ENCODE peak calls at places on chromosome 16, in four cellular contexts. E, S, L and G are unnamed samples.
A peak's percentile ranks its signal among the peaks of the same experiment; 100 is the strongest.

GRCh38 chr16:77551352-77551751 is 116.5 kb upstream of the ADAMTS18 start:
- DNase-seq in E (no peak), L (no peak), S (no peak), G (no peak)

GRCh38 chr16:81319221-81319912 is 4.6 kb downstream of the GAN start:
- DNase-seq in L (no peak), S (no peak), E (no peak), G (no peak)

GRCh38 chr16:10883004-10883403 is 6.0 kb downstream of the CIITA start:
- DNase-seq in E (no peak), S (no peak), L (no peak), G (no peak)

GRCh38 chr16:53220585-53220984 is 165.8 kb downstream of the CHD9 start:
- DNase-seq in L (no peak), S (no peak), E (peak; percentile 25), G (no peak)

GRCh38 chr16:50259334-50260205 is 6.8 kb upstream of the ADCY7 start:
- DNase-seq in L (no peak), E (no peak), S (peak; percentile 82), G (no peak)

GRCh38 chr16:25786748-25787147 is 95.0 kb downstream of the HS3ST4 start:
- DNase-seq in S (no peak), E (no peak), L (no peak), G (no peak)

GRCh38 chr16:78894872-78895271 is 705.7 kb downstream of the MAF start:
- DNase-seq in S (no peak), L (no peak), E (no peak), G (no peak)

GRCh38 chr16:84925773-84926372 is 85.5 kb downstream of the ZDHHC7 start:
- DNase-seq in L (no peak), E (no peak), S (no peak), G (no peak)

GRCh38 chr16:15607700-15608396 is 35.1 kb downstream of the MARF1 start:
- DNase-seq in S (peak; percentile 91), E (no peak), L (no peak), G (no peak)

GRCh38 chr16:31727553-31727952 is 146.1 kb upstream of the ZNF267 start:
- DNase-seq in S (no peak), L (no peak), E (no peak), G (no peak)

GRCh38 chr16:67260426-67261063 is 11.8 kb downstream of the SLC9A5 start:
- DNase-seq in L (no peak), E (peak; percentile 63), S (no peak), G (no peak)

GRCh38 chr16:11674818-11675560 is 6.7 kb downstream of the SNN start:
- DNase-seq in S (no peak), E (no peak), L (peak; percentile 31), G (no peak)

GRCh38 chr16:21194771-21195301 is 16.5 kb downstream of the ZP2 start:
- DNase-seq in E (no peak), L (no peak), S (no peak), G (no peak)

GRCh38 chr16:27237229-27238015 is 31.1 kb downstream of the NSMCE1 start:
- DNase-seq in E (peak; percentile 36), L (peak; percentile 19), S (no peak), G (no peak)

GRCh38 chr16:81280393-81280792 is 34.4 kb upstream of the GAN start:
- DNase-seq in E (no peak), S (no peak), L (no peak), G (no peak)

GRCh38 chr16:27759947-27760844 is 210.3 kb downstream of the KATNIP start:
- DNase-seq in S (no peak), L (no peak), E (peak; percentile 51), G (no peak)

GRCh38 chr16:89188064-89188441 is 12.3 kb downstream of the SLC22A31 start:
- DNase-seq in L (no peak), S (no peak), E (no peak), G (no peak)

GRCh38 chr16:67024384-67024896 is 4.5 kb upstream of the CBFB start:
- DNase-seq in S (no peak), E (no peak), L (peak; percentile 54), G (no peak)

GRCh38 chr16:81004646-81005353 is 1.9 kb downstream of the CMC2 start:
- DNase-seq in S (no peak), L (peak; percentile 24), E (peak; percentile 76), G (no peak)

GRCh38 chr16:243348-243747 is 8.7 kb downstream of the FAM234A start:
- DNase-seq in L (no peak), S (no peak), E (no peak), G (no peak)

GRCh38 chr16:9072806-9073341 is 18.6 kb upstream of the HAPSTR1 start:
- DNase-seq in S (no peak), E (no peak), L (no peak), G (no peak)

GRCh38 chr16:75226550-75227360 is 8.0 kb downstream of the CTRB1 start:
- DNase-seq in S (no peak), E (no peak), L (no peak), G (no peak)

GRCh38 chr16:55501549-55502322 is 7.1 kb upstream of the LPCAT2 start:
- DNase-seq in L (no peak), E (no peak), S (no peak), G (no peak)

GRCh38 chr16:85225721-85226120 is 113.4 kb upstream of the CIBAR2 start:
- DNase-seq in L (no peak), S (no peak), E (no peak), G (no peak)

GRCh38 chr16:23333962-23334361 is 31.9 kb downstream of the SCNN1B start:
- DNase-seq in S (no peak), L (no peak), E (no peak), G (no peak)

GRCh38 chr16:49473131-49473530 is 99.5 kb downstream of the C16orf78 start:
- DNase-seq in L (peak; percentile 4), E (no peak), S (no peak), G (no peak)

GRCh38 chr16:58500329-58501241 is 642 bp downstream of the NDRG4 start:
- DNase-seq in L (no peak), E (no peak), S (no peak), G (no peak)

GRCh38 chr16:51048544-51048943 is 102.5 kb downstream of the SALL1 start:
- DNase-seq in S (no peak), E (no peak), L (no peak), G (no peak)

GRCh38 chr16:11180489-11180888 is 75.5 kb downstream of the SOCS1 start:
- DNase-seq in S (no peak), L (no peak), E (no peak), G (no peak)

GRCh38 chr16:70662991-70663523 is 16.7 kb downstream of the IL34 start:
- DNase-seq in S (no peak), L (no peak), E (no peak), G (no peak)

GRCh38 chr16:85227262-85227923 is 115.1 kb upstream of the CIBAR2 start:
- DNase-seq in E (no peak), L (no peak), S (no peak), G (no peak)

GRCh38 chr16:27464663-27465482 is 62.9 kb downstream of the IL21R start:
- DNase-seq in E (no peak), L (no peak), S (no peak), G (no peak)

GRCh38 chr16:55482056-55482455 is 3.1 kb downstream of the MMP2 start:
- DNase-seq in L (no peak), E (no peak), S (no peak), G (no peak)

GRCh38 chr16:75044800-75045361 is 46.1 kb downstream of the ZNRF1 start:
- DNase-seq in L (peak; percentile 48), E (no peak), S (peak; percentile 69), G (no peak)

GRCh38 chr16:66751135-66751991 is at the start of gene DYNC1LI2:
- DNase-seq in E (peak; percentile 56), S (peak; percentile 70), L (peak; percentile 69), G (no peak)

GRCh38 chr16:69917311-69917710 is 33.8 kb upstream of the CLEC18A start:
- DNase-seq in E (no peak), L (no peak), S (no peak), G (no peak)

GRCh38 chr16:85329059-85329812 is 217.0 kb upstream of the CIBAR2 start:
- DNase-seq in L (no peak), S (no peak), E (no peak), G (no peak)

GRCh38 chr16:17382949-17383348 is 87.8 kb downstream of the XYLT1 start:
- DNase-seq in E (no peak), S (no peak), L (no peak), G (no peak)

GRCh38 chr16:57863434-57864160 is 61.3 kb upstream of the KIFC3 start:
- DNase-seq in L (peak; percentile 69), S (peak; percentile 78), E (peak; percentile 43), G (no peak)